ENCODE peak calls at places on chromosomes 16 and 17, in seven cellular contexts. K is T47D, B is HCT116, D is GM12878, Q is SK-N-SH, S is K562, M is H1. J is an unnamed sample.
A peak's percentile ranks its signal among the peaks of the same experiment; 100 is the strongest.

GRCh38 chr17:77521076-77521475 is 380.3 kb downstream of the SEC14L1 start:
- DNase-seq in S (no peak), M (no peak), K (no peak), B (no peak), D (no peak), Q (no peak), J (no peak)

GRCh38 chr16:11379420-11379819 is 34.2 kb downstream of the RMI2 start:
- DNase-seq in M (no peak), K (no peak), B (no peak), S (no peak), D (peak; percentile 71), Q (no peak), J (no peak)

GRCh38 chr16:25257956-25258855 is 561 bp upstream of the ZKSCAN2 start:
- DNase-seq in K (peak; percentile 32), S (peak; percentile 83), M (peak; percentile 91), Q (peak; percentile 90), B (peak; percentile 92), D (peak; percentile 44), J (peak; percentile 92)

GRCh38 chr16:10613771-10614485 is 33.5 kb upstream of the EMP2 start:
- DNase-seq in B (no peak), D (no peak), S (no peak), M (no peak), K (no peak), Q (no peak), J (no peak)

GRCh38 chr17:37261286-37261685 is 114.5 kb upstream of the C17orf78 start:
- DNase-seq in D (no peak), K (no peak), M (no peak), S (no peak), Q (no peak), B (no peak), J (no peak)

GRCh38 chr16:642189-643049 is 791 bp downstream of the MCRIP2 start:
- DNase-seq in M (peak; percentile 73), D (no peak), S (peak; percentile 71), K (peak; percentile 87), B (no peak), Q (peak; percentile 70), J (peak; percentile 60)

GRCh38 chr17:76716146-76716833 is 5.5 kb upstream of the MXRA7 start:
- DNase-seq in S (peak; percentile 79), Q (no peak), K (no peak), M (no peak), B (no peak), D (no peak), J (no peak)

GRCh38 chr17:34302626-34303025 is 16.6 kb upstream of the CCL8 start:
- DNase-seq in D (no peak), Q (no peak), B (no peak), S (no peak), M (no peak), K (no peak), J (no peak)

GRCh38 chr16:50627419-50627818 is 53.7 kb downstream of the SNX20 start:
- DNase-seq in S (no peak), M (peak; percentile 58), B (no peak), K (no peak), D (no peak), Q (peak; percentile 42), J (no peak)

GRCh38 chr16:87847467-87847784 is 21.9 kb downstream of the SLC7A5 start:
- DNase-seq in D (no peak), S (no peak), M (no peak), K (no peak), B (no peak), Q (no peak), J (no peak)

GRCh38 chr17:28343491-28343932 is 8.0 kb downstream of the TNFAIP1 start:
- DNase-seq in S (no peak), K (no peak), M (no peak), B (no peak), Q (no peak), D (no peak), J (no peak)

GRCh38 chr16:81831722-81832126 is 52.6 kb downstream of the PLCG2 start:
- DNase-seq in D (peak; percentile 82), S (peak; percentile 38), M (no peak), Q (no peak), K (no peak), B (no peak), J (no peak)

GRCh38 chr16:15033309-15033707 is 22.6 kb downstream of the NTAN1 start:
- DNase-seq in S (no peak), K (no peak), M (no peak), B (no peak), Q (peak; percentile 72), D (no peak), J (no peak)

GRCh38 chr16:1548727-1549126 is 15.3 kb downstream of the TMEM204 start:
- DNase-seq in D (no peak), S (no peak), B (no peak), K (no peak), Q (no peak), M (no peak), J (no peak)

GRCh38 chr17:19262650-19263620 is 25.8 kb downstream of the EPN2 start:
- DNase-seq in S (no peak), Q (no peak), K (no peak), B (no peak), D (no peak), M (no peak), J (no peak)

GRCh38 chr17:19263621-19264010 is 26.4 kb downstream of the EPN2 start:
- DNase-seq in S (no peak), K (no peak), B (no peak), M (no peak), Q (no peak), D (no peak), J (no peak)

GRCh38 chr17:19258371-19258770 is 21.2 kb downstream of the EPN2 start:
- DNase-seq in M (no peak), Q (no peak), S (no peak), K (no peak), B (no peak), D (no peak), J (no peak)

GRCh38 chr17:19264277-19264676 is 27.1 kb downstream of the EPN2 start:
- DNase-seq in K (no peak), D (no peak), B (no peak), M (no peak), S (no peak), Q (no peak), J (no peak)

GRCh38 chr17:19260958-19261357 is 23.8 kb downstream of the EPN2 start:
- DNase-seq in B (peak; percentile 10), Q (no peak), S (no peak), K (no peak), D (no peak), M (no peak), J (no peak)
- TF ChIP-seq JUND in B (no peak), Q (no peak), S (no peak), K (no peak), D (no peak), M (no peak), J (no peak)

GRCh38 chr17:68460096-68460495 is 2.8 kb upstream of the WIPI1 start:
- DNase-seq in D (no peak), B (no peak), S (no peak), K (no peak), M (no peak), Q (no peak), J (no peak)
- TF ChIP-seq JUND in D (no peak), B (no peak), S (no peak), K (no peak), M (no peak), Q (no peak), J (no peak)

DNA sequence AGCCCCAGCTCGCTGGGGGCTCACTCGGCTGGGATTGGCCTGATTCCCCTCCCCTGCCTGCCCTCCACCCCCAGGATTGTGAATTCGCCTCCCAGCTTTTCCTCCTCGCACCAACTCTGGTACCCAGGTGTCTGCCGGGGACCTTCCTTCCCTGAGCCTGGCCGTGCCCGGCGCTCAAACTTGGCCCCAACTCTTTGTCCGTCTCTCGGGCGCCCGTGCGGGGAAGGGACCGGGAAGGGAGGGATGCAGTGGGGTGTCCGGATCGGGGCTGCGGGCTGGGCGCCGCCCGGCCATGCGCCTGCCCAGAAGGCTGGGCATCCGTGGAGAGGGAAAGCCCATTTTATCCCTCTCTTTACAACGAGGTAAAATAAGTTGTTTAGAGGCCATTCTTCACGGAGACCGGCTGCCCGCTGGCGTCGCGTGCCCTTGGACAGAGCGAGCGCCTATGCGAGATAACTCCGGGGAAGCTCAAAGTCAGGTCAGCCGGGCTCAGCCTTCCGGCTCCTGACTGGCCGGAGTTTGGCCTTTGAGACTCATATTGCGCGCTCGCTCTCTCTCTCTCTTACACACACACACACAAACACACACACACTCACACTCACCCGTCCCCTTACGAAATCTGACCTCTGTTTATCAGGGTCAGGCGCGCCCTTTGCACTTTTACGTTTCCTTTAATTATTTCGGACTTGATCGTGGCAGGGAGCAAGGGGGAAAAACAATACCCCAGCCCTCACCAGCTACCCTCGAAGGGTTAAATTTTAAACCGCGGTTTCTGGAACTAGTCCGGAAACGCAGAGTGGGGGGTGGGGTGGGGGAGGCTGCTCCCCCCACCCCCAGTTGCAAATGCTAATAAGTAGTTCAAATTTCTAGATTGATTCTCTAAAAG is 798 bp upstream of the MAF start:
- DNase-seq in Q (peak; percentile 48), S (no peak), B (no peak), D (no peak), M (no peak), K (peak; percentile 53), J (peak; percentile 72)
- TF ChIP-seq JUND in Q (no peak), S (no peak), B (no peak), D (no peak), M (no peak), K (no peak), J (peak; percentile 36)

GRCh38 chr16:66428682-66429251 is 1.7 kb downstream of the BEAN1 start:
- DNase-seq in D (no peak), K (no peak), M (peak; percentile 53), B (no peak), Q (no peak), S (no peak), J (no peak)

GRCh38 chr16:66427451-66427860 is 361 bp downstream of the BEAN1 start:
- DNase-seq in B (no peak), K (no peak), D (no peak), M (no peak), Q (no peak), S (no peak), J (no peak)

GRCh38 chr16:66429290-66429962 is 2.3 kb downstream of the BEAN1 start:
- DNase-seq in B (no peak), S (no peak), Q (peak; percentile 43), K (no peak), D (no peak), M (no peak), J (no peak)

GRCh38 chr16:66427036-66427446 is at the start of gene BEAN1:
- DNase-seq in D (no peak), S (peak; percentile 42), B (no peak), K (peak; percentile 49), Q (peak; percentile 86), M (peak; percentile 66), J (no peak)

DNA sequence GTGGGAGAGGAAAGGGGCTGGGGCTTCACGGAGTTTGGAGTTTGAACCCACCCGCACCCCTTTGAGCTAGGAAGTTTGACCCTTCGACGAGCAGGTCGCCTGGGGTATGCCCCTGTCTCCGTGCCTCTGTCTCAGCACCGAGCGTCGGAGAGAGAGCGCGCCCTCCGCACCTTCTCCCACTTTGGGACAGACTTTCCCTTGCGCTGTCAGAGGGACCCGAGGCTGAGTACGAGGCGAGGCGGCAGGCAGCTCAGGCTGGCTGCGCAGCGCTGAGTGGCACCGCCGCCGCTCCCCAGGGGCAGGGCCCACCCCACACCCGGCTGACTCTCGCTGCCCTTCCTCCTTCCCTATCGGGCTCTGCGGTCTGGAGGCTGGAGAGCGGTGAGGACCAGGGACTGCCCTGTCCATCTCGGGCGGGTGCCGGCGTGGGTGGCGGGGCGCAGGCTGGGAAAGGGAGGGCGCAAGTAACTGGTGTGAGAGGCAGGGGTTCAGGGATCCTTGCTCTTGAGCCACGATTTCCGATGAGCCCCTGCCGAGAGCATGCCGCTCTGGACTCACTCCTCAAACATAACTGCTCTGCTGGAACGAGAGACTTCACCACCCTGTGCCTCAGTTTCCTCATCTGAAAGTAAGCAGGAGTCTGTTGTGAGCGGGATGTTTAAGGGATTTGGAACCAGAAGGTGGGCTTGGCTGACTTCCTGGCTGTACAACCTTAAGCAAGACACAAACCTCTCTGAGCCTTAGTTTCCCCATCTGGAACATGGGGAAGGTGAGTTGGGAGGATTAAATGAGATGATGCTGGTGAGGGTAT is 981 bp downstream of the BEAN1 start:
- DNase-seq in D (no peak), B (no peak), Q (peak; percentile 72), S (no peak), M (peak; percentile 73), K (no peak), J (no peak)
- TF ChIP-seq JUND in D (no peak), B (no peak), Q (no peak), S (no peak), M (no peak), K (no peak), J (no peak)